ENCODE peak calls at places on chromosome 6, in six cellular contexts. T is epithelial cell of proximal tubule; P is endodermal cell; J is prostate gland; O is stimulated activated CD4-positive, alpha-beta T cell treated with anti-CD3 and anti-CD28 coated beads, Interleukin-12 subunit alpha, Interleukin-12 subunit beta, amount 100 ng/mL, for 24 hours; E is OCI-LY7. B is an unnamed sample.

GRCh38 chr6:83073620-83074019 is 6.1 kb downstream of the DOP1A start:
- DNase-seq in T (no peak), P (no peak), J (no peak), O (no peak), E (no peak), B (no peak)

GRCh38 chr6:160795716-160796115 is 93.7 kb downstream of the PLG start:
- DNase-seq in T (no peak), P (no peak), J (no peak), O (no peak), E (no peak), B (no peak)

GRCh38 chr6:7262037-7262461 is 51.0 kb downstream of the SSR1 start:
- DNase-seq in T (no peak), P (peak; percentile 93), J (no peak), O (no peak), E (no peak), B (peak; percentile 43)

GRCh38 chr6:136717297-136717990 is 74.8 kb downstream of the MAP3K5 start:
- DNase-seq in T (no peak), P (no peak), J (no peak), O (no peak), E (peak; percentile 72), B (no peak)

GRCh38 chr6:30542404-30542725 is 13.9 kb downstream of the GNL1 start:
- DNase-seq in T (no peak), P (no peak), J (no peak), O (no peak), E (peak; percentile 61), B (no peak)

GRCh38 chr6:102798631-102799030 is 1405.1 kb downstream of the GRIK2 start:
- DNase-seq in T (no peak), P (peak; percentile 88), J (no peak), O (no peak), E (no peak), B (no peak)

GRCh38 chr6:106107043-106107613 is 21.0 kb downstream of the PRDM1 start:
- DNase-seq in T (no peak), P (no peak), J (no peak), O (no peak), E (no peak), B (no peak)

GRCh38 chr6:75183099-75183541 is 22.7 kb downstream of the COL12A1 start:
- DNase-seq in T (no peak), P (no peak), J (no peak), O (no peak), E (no peak), B (no peak)

GRCh38 chr6:134254118-134254517 is 63.8 kb downstream of the SGK1 start:
- DNase-seq in T (no peak), P (no peak), J (no peak), O (no peak), E (no peak), B (no peak)

GRCh38 chr6:159118941-159119340 is 50.3 kb upstream of the FNDC1 start:
- DNase-seq in T (no peak), P (no peak), J (no peak), O (no peak), E (no peak), B (no peak)

GRCh38 chr6:137967689-137968467 is 100.8 kb downstream of the TNFAIP3 start:
- DNase-seq in T (no peak), P (no peak), J (no peak), O (no peak), E (no peak), B (no peak)

GRCh38 chr6:136647363-136647763 is 97.1 kb upstream of the MAP7 start:
- DNase-seq in T (peak; percentile 58), P (no peak), J (no peak), O (peak; percentile 27), E (no peak), B (peak; percentile 24)

GRCh38 chr6:137145421-137145820 is 28.0 kb downstream of the IL22RA2 start:
- DNase-seq in T (peak; percentile 26), P (no peak), J (no peak), O (no peak), E (no peak), B (no peak)

GRCh38 chr6:160438481-160438880 is 90.3 kb downstream of the SLC22A3 start:
- DNase-seq in T (no peak), P (no peak), J (no peak), O (no peak), E (no peak), B (no peak)

GRCh38 chr6:131101911-131102680 is 33.2 kb upstream of the AKAP7 start:
- DNase-seq in T (no peak), P (no peak), J (no peak), O (no peak), E (no peak), B (no peak)

GRCh38 chr6:125377621-125378020 is 75.9 kb upstream of the HDDC2 start:
- DNase-seq in T (no peak), P (peak; percentile 58), J (no peak), O (no peak), E (no peak), B (no peak)

GRCh38 chr6:163349001-163349680 is 65.4 kb upstream of the QKI start:
- DNase-seq in T (no peak), P (no peak), J (no peak), O (no peak), E (no peak), B (no peak)

GRCh38 chr6:4776967-4777925 is 1.0 kb downstream of the CDYL start:
- DNase-seq in T (no peak), P (peak; percentile 60), J (peak; percentile 4), O (peak; percentile 15), E (peak; percentile 72), B (no peak)

GRCh38 chr6:15929685-15930084 is 199.2 kb upstream of the MYLIP start:
- DNase-seq in T (no peak), P (no peak), J (no peak), O (no peak), E (no peak), B (no peak)

GRCh38 chr6:54835176-54835575 is 11.4 kb upstream of the FAM83B start:
- DNase-seq in T (no peak), P (no peak), J (no peak), O (no peak), E (no peak), B (no peak)

GRCh38 chr6:5674141-5674540 is 332.6 kb downstream of the NRN1 start:
- DNase-seq in T (no peak), P (no peak), J (no peak), O (no peak), E (no peak), B (no peak)

GRCh38 chr6:107292570-107293285 is 166.6 kb downstream of the PDSS2 start:
- DNase-seq in T (no peak), P (no peak), J (no peak), O (no peak), E (no peak), B (no peak)

GRCh38 chr6:107064579-107065065 is 36.6 kb downstream of the MTRES1 start:
- DNase-seq in T (peak; percentile 45), P (no peak), J (no peak), O (peak; percentile 11), E (no peak), B (peak; percentile 33)